ENCODE peak calls at places on chromosome 16, in four cellular contexts. A is endothelial cell of umbilical vein, S is fibroblast of lung, D is endodermal cell. W is an unnamed sample.

GRCh38 chr16:2614761-2615191 is 67.5 kb upstream of the KCTD5 start:
- DNase-seq in A (no peak), S (no peak), D (no peak), W (no peak)

GRCh38 chr16:9797306-9797705 is 384.9 kb downstream of the GRIN2A start:
- DNase-seq in A (peak; percentile 78), S (peak; percentile 88), D (no peak), W (no peak)

GRCh38 chr16:14641877-14642276 is 9.1 kb downstream of the BFAR start:
- DNase-seq in A (no peak), S (no peak), D (peak; percentile 52), W (no peak)

GRCh38 chr16:67486805-67487204 is 3.5 kb upstream of the AGRP start:
- DNase-seq in A (peak; percentile 71), S (no peak), D (no peak), W (no peak)

GRCh38 chr16:3059723-3060242 is 5.7 kb upstream of the IL32 start:
- DNase-seq in A (no peak), S (no peak), D (no peak), W (no peak)

GRCh38 chr16:74275031-74275636 is 21.5 kb upstream of the PSMD7 start:
- DNase-seq in A (peak; percentile 39), S (peak; percentile 11), D (no peak), W (peak; percentile 13)

GRCh38 chr16:66270333-66270927 is 96.1 kb upstream of the CDH5 start:
- DNase-seq in A (peak; percentile 53), S (peak; percentile 58), D (peak; percentile 96), W (peak; percentile 58)

GRCh38 chr16:1920727-1921155 is 2.5 kb upstream of the HS3ST6 start:
- DNase-seq in A (peak; percentile 29), S (no peak), D (peak; percentile 90), W (no peak)

GRCh38 chr16:11604783-11605563 is 18.3 kb upstream of the LITAF start:
- DNase-seq in A (peak; percentile 9), S (no peak), D (no peak), W (no peak)

GRCh38 chr16:55478827-55479559 is at the start of gene MMP2:
- DNase-seq in A (peak; percentile 67), S (peak; percentile 81), D (peak; percentile 93), W (no peak)

GRCh38 chr16:68835970-68836369 is 7.4 kb upstream of the TANGO6 start:
- DNase-seq in A (no peak), S (no peak), D (no peak), W (no peak)

GRCh38 chr16:67296422-67296821 is 17.1 kb downstream of the PLEKHG4 start:
- DNase-seq in A (no peak), S (peak; percentile 94), D (no peak), W (no peak)

GRCh38 chr16:68737046-68737729 is at the start of gene CDH1:
- DNase-seq in A (no peak), S (no peak), D (peak; percentile 98), W (peak; percentile 73)

GRCh38 chr16:30183236-30183960 is at the start of gene CORO1A:
- DNase-seq in A (peak; percentile 69), S (peak; percentile 74), D (peak; percentile 94), W (no peak)

GRCh38 chr16:35908152-35908551 is 2448.7 kb downstream of the TP53TG3F start:
- DNase-seq in A (no peak), S (no peak), D (no peak), W (no peak)

GRCh38 chr16:49874613-49875237 is 18.8 kb upstream of the ZNF423 start:
- DNase-seq in A (no peak), S (no peak), D (no peak), W (no peak)

GRCh38 chr16:66408181-66409048 is 18.7 kb upstream of the BEAN1 start:
- DNase-seq in A (peak; percentile 86), S (peak; percentile 88), D (no peak), W (peak; percentile 60)

GRCh38 chr16:75622762-75623605 is at the start of gene ADAT1:
- DNase-seq in A (peak; percentile 99), S (peak; percentile 99), D (peak; percentile 99), W (peak; percentile 96)

GRCh38 chr16:50530277-50531236 is 17.6 kb upstream of the NKD1 start:
- DNase-seq in A (no peak), S (no peak), D (peak; percentile 16), W (no peak)

GRCh38 chr16:67561501-67561823 is 864 bp upstream of the CTCF start:
- DNase-seq in A (no peak), S (no peak), D (no peak), W (no peak)

GRCh38 chr16:48317614-48318013 is 67.6 kb downstream of the SIAH1 start:
- DNase-seq in A (peak; percentile 67), S (peak; percentile 89), D (no peak), W (peak; percentile 10)

GRCh38 chr16:14301150-14302030 is 230.3 kb downstream of the MRTFB start:
- DNase-seq in A (peak; percentile 12), S (no peak), D (peak; percentile 74), W (no peak)

GRCh38 chr16:57141822-57142631 is 43.8 kb downstream of the PSME3IP1 start:
- DNase-seq in A (no peak), S (peak; percentile 10), D (no peak), W (no peak)

GRCh38 chr16:1397779-1398178 is 16.7 kb downstream of the UNKL start:
- DNase-seq in A (no peak), S (no peak), D (no peak), W (no peak)

GRCh38 chr16:2388875-2389433 is 40.3 kb upstream of the CCNF start:
- DNase-seq in A (peak; percentile 32), S (peak; percentile 84), D (no peak), W (no peak)

GRCh38 chr16:47978491-47979490 is 177.0 kb downstream of the ABCC12 start:
- DNase-seq in A (no peak), S (no peak), D (no peak), W (no peak)

GRCh38 chr16:4733747-4734062 is 366 bp downstream of the ANKS3 start:
- DNase-seq in A (no peak), S (peak; percentile 6), D (no peak), W (no peak)

GRCh38 chr16:28589069-28589468 is 7.8 kb downstream of the SULT1A2 start:
- DNase-seq in A (no peak), S (no peak), D (no peak), W (no peak)

GRCh38 chr16:70656712-70657263 is 10.4 kb downstream of the IL34 start:
- DNase-seq in A (no peak), S (no peak), D (peak; percentile 73), W (no peak)

GRCh38 chr16:81889896-81890634 is 111.0 kb downstream of the PLCG2 start:
- DNase-seq in A (peak; percentile 80), S (peak; percentile 46), D (peak; percentile 92), W (peak; percentile 64)

GRCh38 chr16:84543931-84544776 is 39.7 kb upstream of the MEAK7 start:
- DNase-seq in A (no peak), S (peak; percentile 34), D (no peak), W (no peak)

GRCh38 chr16:391885-392335 is 5.1 kb upstream of the NME4 start:
- DNase-seq in A (peak; percentile 65), S (peak; percentile 80), D (peak; percentile 96), W (no peak)

DNA sequence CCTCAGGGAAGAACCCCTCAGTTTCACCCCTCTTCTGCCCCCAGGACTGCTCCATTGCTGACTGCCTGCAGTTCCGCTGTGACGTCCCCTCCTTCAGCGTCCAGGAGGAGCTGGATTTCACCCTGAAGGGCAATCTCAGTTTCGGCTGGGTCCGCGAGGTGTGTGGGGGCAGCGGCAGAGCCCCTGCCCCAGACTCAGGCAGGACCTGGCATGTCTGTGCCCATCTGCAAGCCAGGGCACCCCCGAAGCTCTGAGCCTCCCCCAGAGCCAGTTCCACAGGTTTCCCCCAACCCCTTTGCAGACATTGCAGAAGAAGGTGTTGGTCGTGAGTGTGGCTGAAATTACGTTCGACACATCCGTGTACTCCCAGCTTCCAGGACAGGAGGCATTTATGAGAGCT is 4.4 kb downstream of the COX6A2 start:
- DNase-seq in A (no peak), S (no peak), D (no peak), W (no peak)
- H3K9ac ChIP-seq in A (no peak overlapping the region), S (no peak overlapping the region), D (no peak overlapping the region), W (no peak overlapping the region)

DNA sequence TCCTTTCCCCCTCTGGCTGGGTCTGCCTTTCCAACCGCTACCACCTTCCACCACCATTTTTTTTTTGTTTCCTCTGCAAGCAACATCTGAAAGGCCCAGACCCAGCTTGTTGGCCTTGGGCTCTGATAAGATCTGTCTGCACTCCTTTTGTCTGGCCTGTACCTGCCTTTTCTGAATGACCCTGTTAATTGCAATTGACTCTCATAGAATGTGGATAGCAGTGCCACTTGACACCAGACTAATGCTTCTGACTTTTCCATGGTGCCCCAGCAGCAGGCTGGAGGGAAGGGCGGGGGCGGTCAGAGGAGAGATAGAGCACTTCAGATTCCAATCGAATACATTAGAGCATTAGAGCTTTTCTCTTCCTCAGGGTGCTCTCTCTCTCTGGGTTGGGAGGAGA is 538.9 kb downstream of the WWOX start:
- DNase-seq in A (no peak), S (no peak), D (no peak), W (no peak)
- H3K9me3 ChIP-seq in A (peaks cover 2% of the 10 kb centered on the region), S (no peaks in the 10 kb centered on the region), D (no peaks in the 10 kb centered on the region), W (no peaks in the 10 kb centered on the region)

DNA sequence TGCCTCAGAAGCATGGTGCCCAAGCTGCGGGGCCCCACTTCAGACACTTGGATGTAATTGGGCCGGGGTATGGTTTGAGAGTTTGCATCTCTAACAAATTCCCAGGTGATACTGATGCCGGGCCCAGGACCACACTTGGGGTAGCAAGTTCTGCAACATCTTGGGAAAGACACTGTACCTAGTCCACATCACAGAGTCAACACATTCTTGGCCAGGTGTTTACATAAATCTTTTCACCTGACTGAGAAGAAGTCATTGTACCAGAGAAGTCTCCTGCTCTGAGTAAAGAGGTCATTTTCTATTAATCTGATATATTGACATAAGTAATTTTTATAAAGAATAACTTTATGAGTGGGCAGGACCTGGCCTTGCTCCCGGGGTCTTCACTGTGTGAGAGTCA is 27.5 kb downstream of the GPT2 start:
- DNase-seq in A (no peak), S (no peak), D (no peak), W (no peak)
- H3K9ac ChIP-seq in A (no peak overlapping the region), S (no peak overlapping the region), D (no peak overlapping the region), W (no peak overlapping the region)

GRCh38 chr16:46496701-46497100 is 124.5 kb downstream of the SHCBP1 start:
- DNase-seq in A (no peak), S (no peak), D (no peak), W (no peak)
- H3K9me3 ChIP-seq in A (no peaks in the 10 kb centered on the region), S (no peaks in the 10 kb centered on the region), D (peaks cover 40% of the 10 kb centered on the region), W (no peaks in the 10 kb centered on the region)

W was measured in HCT116.